ENCODE peak calls at places on chromosomes 16 and 17, in four cellular contexts. W is A549, P is GM12878, U is NB4. D is an unnamed sample.

GRCh38 chr17:36089888-36090836 is at the start of gene CCL3:
- DNase-seq in P (peak), U (peak), W (no peak), D (no peak)

GRCh38 chr16:62760398-62760797 is 724.2 kb upstream of the CDH8 start:
- DNase-seq in P (no peak), U (no peak), W (no peak), D (no peak)

GRCh38 chr17:72948115-72948514 is 144.4 kb downstream of the SLC39A11 start:
- DNase-seq in W (no peak), U (no peak), P (no peak), D (no peak)

GRCh38 chr16:82852388-82852998 is 225.7 kb downstream of the CDH13 start:
- DNase-seq in W (no peak), P (no peak), U (no peak), D (no peak)

GRCh38 chr16:66996324-66996982 is 8.1 kb downstream of the CES4A start:
- DNase-seq in W (no peak), P (no peak), U (no peak), D (no peak)

GRCh38 chr16:47037396-47037745 is 63.9 kb upstream of the DNAJA2 start:
- DNase-seq in W (peak), P (no peak), U (peak), D (no peak)

GRCh38 chr17:72361892-72362291 is 241.1 kb downstream of the SOX9 start:
- DNase-seq in P (no peak), W (no peak), U (no peak), D (no peak)

GRCh38 chr17:4901648-4902344 is 1.1 kb downstream of the CHRNE start:
- DNase-seq in W (no peak), P (no peak), U (no peak), D (peak)

GRCh38 chr17:40560592-40561293 is 4.5 kb downstream of the CCR7 start:
- DNase-seq in W (no peak), U (peak), P (peak), D (no peak)

GRCh38 chr17:19702231-19702641 is 14.1 kb downstream of the SLC47A2 start:
- DNase-seq in W (no peak), U (no peak), P (no peak), D (no peak)

GRCh38 chr17:35684046-35684802 is 47.2 kb upstream of the RASL10B start:
- DNase-seq in P (no peak), U (no peak), W (no peak), D (peak)

GRCh38 chr17:64627797-64628196 is 34.3 kb downstream of the SMURF2 start:
- DNase-seq in W (no peak), P (no peak), U (no peak), D (no peak)

GRCh38 chr17:4520060-4520880 is 21.6 kb downstream of the SPNS2 start:
- DNase-seq in W (no peak), U (no peak), P (no peak), D (no peak)

GRCh38 chr16:7624871-7625766 is 292.5 kb downstream of the RBFOX1 start:
- DNase-seq in U (no peak), P (no peak), W (no peak), D (no peak)

GRCh38 chr17:72110231-72110952 is 10.4 kb upstream of the SOX9 start:
- DNase-seq in U (no peak), W (no peak), P (no peak), D (no peak)

GRCh38 chr16:86777098-86777946 is 199.0 kb downstream of the FOXL1 start:
- DNase-seq in P (no peak), W (no peak), U (no peak), D (no peak)

GRCh38 chr17:56291226-56291805 is 138.0 kb downstream of the ANKFN1 start:
- DNase-seq in U (no peak), W (no peak), P (no peak), D (peak)

GRCh38 chr17:7782237-7782636 is 51.8 kb upstream of the KDM6B start:
- DNase-seq in W (no peak), P (no peak), U (no peak), D (peak)

GRCh38 chr16:26598061-26598460 is 468.7 kb upstream of the C16orf82 start:
- DNase-seq in U (peak), W (no peak), P (no peak), D (no peak)

GRCh38 chr17:44919411-44919810 is 4.1 kb upstream of the GFAP start:
- DNase-seq in P (no peak), W (no peak), U (no peak), D (no peak)

GRCh38 chr17:77528516-77529327 is 388.0 kb downstream of the SEC14L1 start:
- DNase-seq in U (no peak), P (no peak), W (no peak), D (no peak)

GRCh38 chr16:68040506-68041288 is 17.6 kb downstream of the DUS2 start:
- DNase-seq in P (peak), U (peak), W (peak), D (peak)

GRCh38 chr17:59074494-59074893 is 32.2 kb downstream of the TRIM37 start:
- DNase-seq in U (no peak), W (no peak), P (no peak), D (peak)

GRCh38 chr17:28385037-28385797 is 13.7 kb downstream of the SARM1 start:
- DNase-seq in P (no peak), U (no peak), W (no peak), D (no peak)

GRCh38 chr16:1333149-1333812 is at the start of gene BAIAP3:
- DNase-seq in U (no peak), P (no peak), W (peak), D (no peak)

GRCh38 chr17:78665952-78666920 is 89.0 kb upstream of the DNAH17 start:
- DNase-seq in P (no peak), U (peak), W (no peak), D (peak)

GRCh38 chr16:75860654-75861053 is 134.4 kb upstream of the CPHXL start:
- DNase-seq in U (no peak), W (no peak), P (no peak), D (no peak)

GRCh38 chr17:43608313-43608712 is 53.4 kb downstream of the MEOX1 start:
- DNase-seq in U (no peak), P (peak), W (no peak), D (no peak)

DNA sequence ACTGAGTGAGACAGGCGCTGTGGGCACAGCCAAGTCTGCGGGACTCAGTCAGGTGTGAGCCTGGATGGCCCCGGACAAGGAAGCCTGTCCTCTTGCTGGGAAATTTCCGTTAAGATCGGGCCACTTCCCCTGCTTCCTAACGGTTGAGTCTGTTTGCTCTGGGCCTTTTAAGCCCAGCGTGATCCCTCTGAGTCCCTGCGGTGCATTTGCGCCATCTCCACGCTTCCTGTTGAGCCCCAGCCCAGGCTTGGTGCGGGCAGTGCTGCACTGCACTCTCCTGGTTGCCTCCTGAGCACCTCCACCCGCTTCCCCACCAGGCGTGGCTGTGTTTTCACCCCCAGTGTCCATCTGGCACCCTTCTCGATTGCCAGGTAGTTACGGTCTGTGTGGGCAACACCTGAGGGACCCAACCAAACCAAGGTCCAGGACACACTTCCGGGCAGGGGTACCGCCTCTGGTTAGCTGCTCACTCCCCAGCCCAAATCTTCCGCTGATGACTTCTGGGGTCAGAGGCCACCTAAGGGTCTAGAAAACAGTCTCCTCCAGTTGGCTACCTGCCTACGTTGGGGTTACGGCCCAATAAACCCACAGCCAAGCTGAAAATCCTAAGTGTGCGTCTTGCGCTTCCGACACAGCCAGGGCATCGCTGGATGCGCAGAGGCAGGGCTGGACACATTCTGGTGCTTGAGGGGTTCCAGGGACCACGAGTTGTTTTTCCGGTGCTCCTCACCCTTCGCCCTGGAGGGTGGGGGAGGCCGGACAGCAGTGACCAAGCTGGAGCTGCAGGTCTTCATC is 1.4 kb upstream of the SLC25A10 start:
- DNase-seq in U (peak), P (no peak), W (no peak), D (no peak)
- TF ChIP-seq POLR2A in U (peak), P (peak), W (peak), D (no peak)

GRCh38 chr17:62708587-62708986 is 81.1 kb downstream of the MRC2 start:
- DNase-seq in U (no peak), W (no peak), P (no peak), D (no peak)

GRCh38 chr17:62707425-62707739 is 79.9 kb downstream of the MRC2 start:
- DNase-seq in W (no peak), U (no peak), P (no peak), D (no peak)

GRCh38 chr17:62705116-62705515 is 77.6 kb downstream of the MRC2 start:
- DNase-seq in W (no peak), U (no peak), P (no peak), D (peak)

GRCh38 chr17:62705781-62706597 is 78.5 kb downstream of the MRC2 start:
- DNase-seq in P (no peak), W (no peak), U (no peak), D (peak)

GRCh38 chr17:62706598-62707424 is 79.3 kb downstream of the MRC2 start:
- DNase-seq in U (no peak), W (no peak), P (no peak), D (no peak)
- TF ChIP-seq MYC in U (no peak), W (no peak), P (no peak), D (no peak)

DNA sequence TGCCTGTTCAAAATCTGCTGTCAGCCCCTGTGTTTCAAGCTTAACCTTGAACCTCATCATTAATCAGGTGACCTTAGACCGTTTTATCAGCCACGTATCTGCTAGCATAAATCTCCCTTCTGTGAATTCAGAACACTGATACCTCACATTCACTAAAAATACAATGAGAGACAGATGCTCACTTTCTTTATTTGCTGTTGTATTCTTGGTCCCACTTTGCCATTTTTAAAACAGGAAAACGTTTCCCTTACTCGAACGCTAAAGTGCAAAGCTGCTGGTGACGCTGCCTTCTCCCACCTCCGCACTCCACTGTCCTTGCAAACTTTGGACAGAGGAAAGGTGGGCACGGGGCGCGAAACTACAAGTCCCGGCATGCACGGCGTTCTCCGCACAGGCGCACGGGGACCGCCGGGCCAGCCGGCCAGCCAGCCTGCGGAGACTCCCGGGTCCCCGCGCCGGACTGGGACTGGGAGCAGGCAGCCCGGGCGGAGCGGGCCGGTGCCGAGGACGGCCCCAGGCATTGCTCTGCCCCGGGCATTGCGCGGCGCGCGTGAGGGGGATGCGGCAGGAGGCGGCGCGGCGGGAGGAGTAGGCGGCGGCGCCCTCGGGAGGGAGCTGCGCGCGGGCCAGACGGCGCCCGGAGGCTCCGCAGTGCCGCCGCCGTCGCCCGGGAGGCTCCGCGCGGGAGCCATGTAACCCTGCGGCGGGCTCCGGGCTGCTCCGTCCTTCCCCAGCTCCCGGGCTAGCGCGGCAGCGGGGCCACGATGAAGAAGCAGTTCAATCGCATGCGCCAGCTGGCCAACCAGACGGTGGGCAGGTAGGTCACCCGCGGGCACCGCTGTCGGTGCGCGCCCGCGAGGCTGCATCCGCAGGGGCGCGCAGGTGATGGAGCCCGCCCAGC is at the start of gene ARHGAP44:
- DNase-seq in W (peak), P (no peak), U (no peak), D (peak)
- TF ChIP-seq POLR2A in W (peak), P (peak), U (no peak), D (no peak)

GRCh38 chr17:50318551-50319310 is 27.2 kb upstream of the XYLT2 start:
- DNase-seq in P (no peak), W (no peak), U (no peak), D (no peak)

GRCh38 chr17:50319630-50320029 is 26.3 kb upstream of the XYLT2 start:
- DNase-seq in W (no peak), P (no peak), U (no peak), D (no peak)

GRCh38 chr17:50323060-50323459 is 22.9 kb upstream of the XYLT2 start:
- DNase-seq in U (no peak), P (no peak), W (no peak), D (no peak)

GRCh38 chr17:50325906-50326305 is 20.0 kb upstream of the XYLT2 start:
- DNase-seq in P (no peak), U (no peak), W (no peak), D (no peak)

GRCh38 chr17:50322271-50322670 is 23.7 kb upstream of the XYLT2 start:
- DNase-seq in P (no peak), W (no peak), U (no peak), D (no peak)
- TF ChIP-seq MYC in P (no peak), W (no peak), U (no peak), D (no peak)

DNA sequence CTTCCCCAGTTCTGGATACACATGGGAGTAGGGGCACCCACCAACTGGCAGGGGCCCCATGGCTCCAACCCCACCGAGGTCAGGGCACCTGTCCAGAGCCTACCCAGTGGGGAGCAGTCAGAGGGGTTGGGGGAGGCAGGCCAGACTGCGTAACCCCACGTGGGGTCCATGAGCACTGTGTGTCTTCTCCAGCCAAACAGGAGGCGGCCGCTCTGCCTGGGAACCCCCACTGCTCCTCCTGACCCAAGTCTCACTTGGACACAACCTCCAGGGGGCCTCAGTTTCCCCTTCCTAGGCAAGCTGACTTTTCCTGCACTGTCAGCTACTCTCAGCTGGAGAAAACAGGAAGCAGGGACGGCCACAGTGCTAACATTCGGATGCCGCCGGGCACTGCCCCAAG is 7.5 kb downstream of the ZNF469 start:
- DNase-seq in W (no peak), P (no peak), U (no peak), D (no peak)
- TF ChIP-seq POLR2A in W (no peak), P (no peak), U (no peak), D (no peak)

D was measured in endothelial cell of umbilical vein.